ENCODE peak calls at places on chromosomes 16 and 17, in nine cellular contexts. V is GM23338, K is cardiac fibroblast, X is thoracic aorta, B is fibroblast of pulmonary artery, T is chondrocyte, O is GM20000, D is lung, Q is glutamatergic neuron. N is an unnamed sample.

GRCh38 chr16:70703041-70703834 is 17.4 kb upstream of the MTSS2 start:
- DNase-seq in V (peak), K (peak), X (peak), B (peak), T (no peak), O (no peak), D (no peak), Q (peak), N (no peak)

GRCh38 chr16:79863128-79864031 is 262.8 kb upstream of the MAF start:
- DNase-seq in V (no peak), K (no peak), X (no peak), B (no peak), T (no peak), O (no peak), D (no peak), Q (no peak), N (no peak)

GRCh38 chr17:8948462-8948861 is 17.0 kb downstream of the PIK3R5 start:
- DNase-seq in V (no peak), K (no peak), X (no peak), B (no peak), T (no peak), O (no peak), D (no peak), Q (no peak), N (no peak)

GRCh38 chr17:4518901-4519300 is 20.2 kb downstream of the SPNS2 start:
- DNase-seq in V (no peak), K (no peak), X (no peak), B (no peak), T (no peak), O (no peak), D (no peak), Q (no peak), N (no peak)

GRCh38 chr16:66298006-66298405 is 68.5 kb upstream of the CDH5 start:
- DNase-seq in V (no peak), K (no peak), X (no peak), B (no peak), T (no peak), O (no peak), D (no peak), Q (no peak), N (no peak)

GRCh38 chr16:48542020-48542473 is 67.9 kb downstream of the N4BP1 start:
- DNase-seq in V (peak), K (peak), X (no peak), B (peak), T (no peak), O (no peak), D (peak), Q (no peak), N (no peak)

GRCh38 chr17:78168906-78169793 is 769 bp downstream of the SYNGR2 start:
- DNase-seq in V (peak), K (peak), X (no peak), B (peak), T (no peak), O (peak), D (peak), Q (no peak), N (peak)

GRCh38 chr16:12258806-12259205 is 282.3 kb downstream of the SNX29 start:
- DNase-seq in V (no peak), K (no peak), X (no peak), B (no peak), T (no peak), O (no peak), D (no peak), Q (no peak), N (no peak)

GRCh38 chr17:72121164-72122001 is 563 bp downstream of the SOX9 start:
- DNase-seq in V (peak), K (peak), X (no peak), B (peak), T (no peak), O (peak), D (peak), Q (peak), N (peak)

GRCh38 chr16:17397499-17397891 is 73.3 kb downstream of the XYLT1 start:
- DNase-seq in V (no peak), K (peak), X (no peak), B (peak), T (no peak), O (no peak), D (no peak), Q (no peak), N (no peak)

GRCh38 chr17:63314766-63315165 is 131.3 kb downstream of the CYB561 start:
- DNase-seq in V (no peak), K (no peak), X (no peak), B (no peak), T (no peak), O (no peak), D (no peak), Q (no peak), N (no peak)

GRCh38 chr16:86203557-86204275 is 304.8 kb downstream of the IRF8 start:
- DNase-seq in V (no peak), K (no peak), X (no peak), B (no peak), T (no peak), O (no peak), D (no peak), Q (no peak), N (no peak)

GRCh38 chr16:24721830-24722238 is 7.6 kb upstream of the TNRC6A start:
- DNase-seq in V (no peak), K (no peak), X (no peak), B (no peak), T (no peak), O (no peak), D (no peak), Q (no peak), N (no peak)

GRCh38 chr17:17041018-17041521 is 1.2 kb upstream of the MPRIP start:
- DNase-seq in V (no peak), K (no peak), X (no peak), B (no peak), T (peak), O (no peak), D (no peak), Q (peak), N (no peak)

GRCh38 chr17:36697907-36698526 is 96.6 kb downstream of the MRM1 start:
- DNase-seq in V (peak), K (peak), X (no peak), B (peak), T (peak), O (no peak), D (no peak), Q (no peak), N (no peak)

GRCh38 chr17:7579001-7579838 is at the start of gene CD68:
- DNase-seq in V (peak), K (peak), X (peak), B (peak), T (no peak), O (peak), D (peak), Q (no peak), N (peak)

GRCh38 chr17:73624496-73624988 is 19.7 kb downstream of the SDK2 start:
- DNase-seq in V (no peak), K (no peak), X (no peak), B (no peak), T (peak), O (no peak), D (no peak), Q (no peak), N (no peak)

GRCh38 chr16:49600541-49600940 is 226.9 kb downstream of the C16orf78 start:
- DNase-seq in V (no peak), K (no peak), X (no peak), B (no peak), T (peak), O (no peak), D (no peak), Q (no peak), N (no peak)

GRCh38 chr17:75692976-75693375 is 25.8 kb downstream of the SAP30BP start:
- DNase-seq in V (no peak), K (no peak), X (no peak), B (no peak), T (peak), O (no peak), D (no peak), Q (no peak), N (no peak)

GRCh38 chr16:86929149-86929871 is 351.0 kb downstream of the FOXL1 start:
- DNase-seq in V (no peak), K (peak), X (peak), B (peak), T (no peak), O (no peak), D (no peak), Q (no peak), N (no peak)

GRCh38 chr17:21376835-21377690 is 906 bp downstream of the KCNJ12 start:
- DNase-seq in V (peak), K (peak), X (no peak), B (peak), T (no peak), O (no peak), D (no peak), Q (peak), N (no peak)

GRCh38 chr17:28485049-28485448 is 11.6 kb downstream of the SLC13A2 start:
- DNase-seq in V (no peak), K (no peak), X (no peak), B (no peak), T (no peak), O (no peak), D (no peak), Q (no peak), N (no peak)

GRCh38 chr16:89358030-89359005 is 132.0 kb downstream of the ANKRD11 start:
- DNase-seq in V (no peak), K (no peak), X (no peak), B (no peak), T (no peak), O (no peak), D (no peak), Q (no peak), N (no peak)

GRCh38 chr16:84832488-84833141 is 12.8 kb downstream of the CRISPLD2 start:
- DNase-seq in V (no peak), K (peak), X (peak), B (peak), T (peak), O (no peak), D (peak), Q (no peak), N (no peak)

GRCh38 chr16:57564571-57565270 is 22.3 kb downstream of the ADGRG5 start:
- DNase-seq in V (no peak), K (peak), X (no peak), B (peak), T (peak), O (no peak), D (no peak), Q (no peak), N (peak)

GRCh38 chr16:67537636-67538591 is 9.3 kb downstream of the RIPOR1 start:
- DNase-seq in V (peak), K (peak), X (no peak), B (peak), T (no peak), O (peak), D (peak), Q (peak), N (peak)

GRCh38 chr16:55557186-55557585 is 9.3 kb upstream of the CAPNS2 start:
- DNase-seq in V (no peak), K (no peak), X (no peak), B (no peak), T (no peak), O (no peak), D (no peak), Q (no peak), N (no peak)

GRCh38 chr16:75236232-75236631 is 15.2 kb downstream of the BCAR1 start:
- DNase-seq in V (no peak), K (no peak), X (no peak), B (no peak), T (no peak), O (no peak), D (no peak), Q (no peak), N (no peak)

GRCh38 chr17:68600881-68601564 is at the start of gene FAM20A:
- DNase-seq in V (peak), K (peak), X (no peak), B (no peak), T (peak), O (peak), D (peak), Q (peak), N (peak)

GRCh38 chr17:83145358-83145738 is 65.9 kb downstream of the METRNL start:
- DNase-seq in V (no peak), K (no peak), X (no peak), B (no peak), T (no peak), O (no peak), D (peak), Q (no peak), N (no peak)

GRCh38 chr17:68821860-68822693 is 133.1 kb downstream of the ABCA8 start:
- DNase-seq in V (no peak), K (peak), X (no peak), B (peak), T (no peak), O (no peak), D (no peak), Q (no peak), N (no peak)

GRCh38 chr17:57021226-57021940 is 43.5 kb downstream of the SCPEP1 start:
- DNase-seq in V (no peak), K (no peak), X (peak), B (no peak), T (no peak), O (no peak), D (peak), Q (no peak), N (no peak)

GRCh38 chr16:71917900-71918299 is 22.6 kb downstream of the IST1 start:
- DNase-seq in V (no peak), K (peak), X (no peak), B (peak), T (no peak), O (no peak), D (no peak), Q (no peak), N (no peak)

GRCh38 chr16:56848955-56849689 is 15.9 kb upstream of the SLC12A3 start:
- DNase-seq in V (no peak), K (peak), X (no peak), B (peak), T (no peak), O (no peak), D (no peak), Q (no peak), N (no peak)

GRCh38 chr16:19708498-19709205 is 9.4 kb downstream of the KNOP1 start:
- DNase-seq in V (no peak), K (no peak), X (no peak), B (no peak), T (no peak), O (no peak), D (no peak), Q (no peak), N (no peak)

GRCh38 chr16:51431517-51432241 is 280.6 kb upstream of the SALL1 start:
- DNase-seq in V (no peak), K (peak), X (no peak), B (peak), T (no peak), O (no peak), D (no peak), Q (no peak), N (no peak)

GRCh38 chr16:54285414-54286066 is 1.0 kb downstream of the IRX3 start:
- DNase-seq in V (peak), K (peak), X (no peak), B (peak), T (no peak), O (peak), D (no peak), Q (peak), N (peak)

GRCh38 chr17:46850688-46851028 is 725 bp upstream of the WNT9B start:
- DNase-seq in V (no peak), K (no peak), X (no peak), B (no peak), T (no peak), O (no peak), D (no peak), Q (no peak), N (no peak)

GRCh38 chr16:1181715-1182671 is 29.1 kb downstream of the CACNA1H start:
- DNase-seq in V (no peak), K (peak), X (peak), B (peak), T (no peak), O (no peak), D (peak), Q (no peak), N (no peak)
- TF ChIP-seq CTCF in V (no peak), K (no peak), X (no peak), B (no peak), T (no peak), O (no peak), D (no peak), Q (no peak), N (no peak)

GRCh38 chr16:81625544-81626152 is 153.4 kb upstream of the PLCG2 start:
- DNase-seq in V (no peak), K (peak), X (no peak), B (peak), T (no peak), O (peak), D (peak), Q (no peak), N (peak)

GRCh38 chr16:81626181-81626674 is 152.9 kb upstream of the PLCG2 start:
- DNase-seq in V (no peak), K (no peak), X (no peak), B (no peak), T (no peak), O (no peak), D (no peak), Q (no peak), N (no peak)

GRCh38 chr16:81624718-81625543 is 154.2 kb upstream of the PLCG2 start:
- DNase-seq in V (no peak), K (no peak), X (no peak), B (no peak), T (no peak), O (no peak), D (no peak), Q (no peak), N (no peak)

GRCh38 chr16:81621496-81621895 is 157.6 kb upstream of the PLCG2 start:
- DNase-seq in V (no peak), K (no peak), X (no peak), B (no peak), T (no peak), O (no peak), D (no peak), Q (no peak), N (no peak)

GRCh38 chr16:81623365-81624102 is 155.6 kb upstream of the PLCG2 start:
- DNase-seq in V (peak), K (peak), X (no peak), B (peak), T (no peak), O (peak), D (no peak), Q (no peak), N (peak)
- TF ChIP-seq CTCF in V (peak), K (peak), X (peak), B (peak), T (peak), O (peak), D (peak), Q (peak), N (peak)

GRCh38 chr17:39002991-39003715 is 36.0 kb upstream of the FBXO47 start:
- DNase-seq in V (no peak), K (peak), X (no peak), B (peak), T (no peak), O (no peak), D (peak), Q (no peak), N (no peak)

GRCh38 chr17:39000021-39000601 is 32.9 kb upstream of the FBXO47 start:
- DNase-seq in V (no peak), K (no peak), X (no peak), B (no peak), T (no peak), O (no peak), D (no peak), Q (no peak), N (no peak)

GRCh38 chr17:38996660-38997337 is 29.6 kb upstream of the FBXO47 start:
- DNase-seq in V (no peak), K (no peak), X (no peak), B (no peak), T (no peak), O (no peak), D (no peak), Q (no peak), N (no peak)

GRCh38 chr17:39001703-39002637 is 34.8 kb upstream of the FBXO47 start:
- DNase-seq in V (peak), K (peak), X (peak), B (peak), T (no peak), O (no peak), D (peak), Q (no peak), N (no peak)
- TF ChIP-seq CTCF in V (no peak), K (no peak), X (no peak), B (no peak), T (no peak), O (no peak), D (no peak), Q (no peak), N (no peak)

DNA sequence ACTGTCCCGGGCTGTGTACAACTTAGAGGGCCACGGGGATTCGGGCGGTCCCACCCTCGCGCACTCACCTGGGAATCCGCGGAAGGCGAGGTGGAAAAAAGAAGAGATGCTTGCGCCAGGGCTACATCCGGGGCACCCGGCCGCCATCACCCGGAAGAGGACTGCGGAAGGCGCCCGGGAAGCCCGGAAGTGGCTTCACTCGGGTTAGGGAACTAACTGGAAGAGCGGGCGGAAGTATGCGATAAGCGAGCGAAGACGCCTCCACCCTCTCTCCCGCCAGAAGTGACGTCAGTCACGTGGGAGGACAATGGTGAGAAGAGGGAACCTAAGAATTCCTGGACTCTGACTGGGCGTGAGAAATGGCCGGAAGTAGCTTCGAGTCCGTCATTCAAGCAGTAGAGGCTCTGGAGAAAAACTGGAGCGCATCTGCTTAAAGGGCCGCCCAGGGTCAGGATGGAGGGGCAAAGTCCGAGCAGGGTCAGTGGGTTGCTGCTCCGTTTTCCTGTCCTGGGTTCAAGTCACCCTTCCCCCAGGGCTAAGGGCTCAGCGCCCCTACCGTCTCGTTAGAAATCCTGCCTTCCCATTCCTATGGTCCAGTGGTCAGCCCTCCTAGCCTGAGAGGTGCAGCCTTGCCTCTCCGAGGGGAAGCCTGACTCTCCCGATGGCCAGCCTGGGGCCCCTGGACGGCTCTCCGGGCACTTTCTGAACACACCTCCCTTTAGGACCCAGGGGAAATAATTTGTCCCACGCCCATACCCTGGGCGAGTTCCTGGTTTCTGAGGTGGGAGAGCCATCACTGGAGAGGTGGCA is at the start of gene CD2BP2:
- DNase-seq in V (peak), K (peak), X (peak), B (peak), T (peak), O (peak), D (peak), Q (peak), N (peak)
- TF ChIP-seq CTCF in V (no peak), K (no peak), X (no peak), B (no peak), T (peak), O (no peak), D (no peak), Q (no peak), N (no peak)

DNA sequence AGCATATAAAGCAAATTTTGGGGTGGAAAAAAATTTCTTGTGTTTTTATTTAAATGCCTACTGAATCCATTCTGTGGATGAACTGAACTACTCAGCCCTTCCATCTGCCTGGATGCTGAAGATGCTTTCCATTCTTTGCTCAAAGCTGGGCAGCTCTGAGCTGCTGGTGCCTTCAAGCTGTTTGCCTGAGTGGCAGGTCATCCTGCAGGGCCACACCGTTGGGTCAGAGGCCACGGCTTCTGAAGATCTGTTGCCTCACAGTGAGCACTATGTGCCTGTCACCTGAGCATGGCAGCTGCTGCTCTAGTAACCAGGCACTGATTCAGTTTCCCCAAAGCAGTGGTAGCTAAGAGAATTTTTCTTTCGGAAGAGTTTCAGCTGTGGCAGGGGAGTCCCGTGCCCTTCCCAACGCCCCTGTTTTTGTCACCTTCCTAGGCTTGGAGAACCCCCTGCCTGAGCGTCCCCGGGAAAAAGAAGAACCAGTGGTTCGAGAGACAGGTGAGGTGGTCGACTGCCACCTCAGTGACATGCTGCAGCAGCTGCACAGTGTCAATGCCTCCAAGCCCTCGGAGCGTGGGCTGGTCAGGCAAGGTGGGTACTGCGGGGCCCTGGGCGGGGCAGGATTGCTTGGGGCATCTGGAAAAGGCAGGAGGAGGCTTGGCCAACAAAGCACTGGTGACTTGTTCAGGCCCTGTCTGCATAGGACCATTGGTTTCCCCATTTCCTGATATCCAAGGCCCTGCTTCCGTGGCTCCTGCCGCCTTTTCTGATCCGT is 8.5 kb downstream of the PLK1 start:
- DNase-seq in V (no peak), K (no peak), X (no peak), B (no peak), T (no peak), O (no peak), D (no peak), Q (no peak), N (no peak)
- TF ChIP-seq CTCF in V (no peak), K (no peak), X (no peak), B (no peak), T (no peak), O (no peak), D (no peak), Q (no peak), N (no peak)

GRCh38 chr16:15642557-15643452 is at the start of gene MARF1:
- DNase-seq in V (peak), K (peak), X (peak), B (peak), T (peak), O (peak), D (peak), Q (peak), N (peak)
- TF ChIP-seq CTCF in V (peak), K (peak), X (peak), B (peak), T (peak), O (peak), D (no peak), Q (no peak), N (peak)

GRCh38 chr16:30417447-30418349 is 10.3 kb downstream of the ZNF771 start:
- DNase-seq in V (peak), K (peak), X (peak), B (peak), T (peak), O (peak), D (peak), Q (peak), N (peak)
- TF ChIP-seq CTCF in V (peak), K (no peak), X (peak), B (no peak), T (peak), O (no peak), D (no peak), Q (no peak), N (peak)